ENCODE peak calls at places on chromosomes 4 and X, in four cellular contexts. J, S, F and R are unnamed samples.

GRCh38 chr4:85929926-85930325 is 429.9 kb downstream of the MAPK10 start:
- DNase-seq in J (no peak), S (peak), F (peak), R (no peak)

GRCh38 chr4:93722446-93722845 is 106.1 kb upstream of the ATOH1 start:
- DNase-seq in J (no peak), S (no peak), F (no peak), R (no peak)

GRCh38 chrX:77953300-77953699 is 16.1 kb downstream of the PGAM4 start:
- DNase-seq in J (no peak), S (no peak), F (no peak), R (no peak)

GRCh38 chr4:188305690-188306089 is 166.4 kb downstream of the TRIML1 start:
- DNase-seq in J (no peak), S (no peak), F (no peak), R (no peak)

GRCh38 chr4:108940086-108941033 is 177.5 kb upstream of the ETNPPL start:
- DNase-seq in J (peak), S (no peak), F (no peak), R (no peak)

GRCh38 chrX:74284391-74284952 is 19.5 kb upstream of the ZCCHC13 start:
- DNase-seq in J (no peak), S (no peak), F (no peak), R (no peak)

GRCh38 chrX:119688856-119689455 is 4.0 kb downstream of the SEPTIN6 start:
- DNase-seq in J (peak), S (no peak), F (no peak), R (no peak)

GRCh38 chrX:115393271-115393670 is 103.8 kb downstream of the LUZP4 start:
- DNase-seq in J (no peak), S (peak), F (peak), R (no peak)

GRCh38 chrX:46791927-46792825 is 33.3 kb upstream of the SLC9A7 start:
- DNase-seq in J (no peak), S (peak), F (peak), R (no peak)

GRCh38 chr4:157075811-157076577 is at the start of gene GLRB:
- DNase-seq in J (no peak), S (peak), F (peak), R (no peak)

GRCh38 chrX:149837639-149838038 is 43.3 kb upstream of the MAGEA8 start:
- DNase-seq in J (no peak), S (no peak), F (no peak), R (no peak)

GRCh38 chr4:15368906-15369305 is 58.9 kb upstream of the C1QTNF7 start:
- DNase-seq in J (no peak), S (no peak), F (peak), R (no peak)

GRCh38 chr4:175953960-175954521 is 111.6 kb upstream of the WDR17 start:
- DNase-seq in J (peak), S (no peak), F (no peak), R (peak)

GRCh38 chrX:53318766-53319353 is 37.5 kb upstream of the IQSEC2 start:
- DNase-seq in J (no peak), S (no peak), F (no peak), R (no peak)

GRCh38 chr4:38013461-38014366 is 53.5 kb downstream of the PTTG2 start:
- DNase-seq in J (no peak), S (no peak), F (peak), R (no peak)

GRCh38 chrX:68114573-68115199 is 318.6 kb downstream of the OPHN1 start:
- DNase-seq in J (peak), S (peak), F (peak), R (no peak)

GRCh38 chr4:39151120-39151713 is 31.1 kb upstream of the WDR19 start:
- DNase-seq in J (no peak), S (no peak), F (peak), R (peak)

GRCh38 chrX:2500681-2501151 is at the start of the genes DHRSX and ZBED1:
- DNase-seq in J (peak), S (peak), F (peak), R (peak)

GRCh38 chr4:7458066-7458425 is 23.3 kb upstream of the PSAPL1 start:
- DNase-seq in J (no peak), S (no peak), F (no peak), R (no peak)

GRCh38 chr4:139210486-139210885 is 33.5 kb upstream of the ELF2 start:
- DNase-seq in J (no peak), S (no peak), F (no peak), R (no peak)

GRCh38 chr4:189278559-189279165 is 662.0 kb upstream of the FRG1 start:
- DNase-seq in J (no peak), S (no peak), F (no peak), R (no peak)

GRCh38 chr4:39542633-39543393 is 15.6 kb upstream of the UGDH start:
- DNase-seq in J (no peak), S (no peak), F (no peak), R (no peak)

GRCh38 chr4:168978001-168978700 is 31.9 kb downstream of the CBR4 start:
- DNase-seq in J (no peak), S (no peak), F (peak), R (no peak)

GRCh38 chr4:153439831-153440230 is 26.3 kb upstream of the TMEM131L start:
- DNase-seq in J (no peak), S (no peak), F (no peak), R (peak)

GRCh38 chr4:72376901-72377300 is 192.1 kb downstream of the ADAMTS3 start:
- DNase-seq in J (no peak), S (no peak), F (peak), R (no peak)

GRCh38 chr4:94976371-94977011 is 218.7 kb downstream of the BMPR1B start:
- DNase-seq in J (no peak), S (no peak), F (peak), R (no peak)

GRCh38 chr4:136740326-136740725 is 792.0 kb downstream of the PCDH18 start:
- DNase-seq in J (no peak), S (no peak), F (no peak), R (no peak)

GRCh38 chrX:132561483-132561882 is 72.6 kb upstream of the MBNL3 start:
- DNase-seq in J (no peak), S (peak), F (no peak), R (no peak)

GRCh38 chr4:52572936-52573485 is 86.1 kb downstream of the USP46 start:
- DNase-seq in J (no peak), S (no peak), F (peak), R (no peak)

GRCh38 chr4:40846556-40846955 is 96.8 kb downstream of the NSUN7 start:
- DNase-seq in J (no peak), S (no peak), F (no peak), R (no peak)

GRCh38 chr4:24137596-24137962 is 247.7 kb upstream of the PPARGC1A start:
- DNase-seq in J (no peak), S (no peak), F (no peak), R (no peak)

GRCh38 chrX:28126886-28127285 is 145.6 kb upstream of the DCAF8L1 start:
- DNase-seq in J (no peak), S (no peak), F (no peak), R (no peak)

GRCh38 chr4:124044330-124044729 is 647.7 kb downstream of the SPRY1 start:
- DNase-seq in J (no peak), S (no peak), F (no peak), R (no peak)

GRCh38 chr4:124044867-124045266 is 648.3 kb downstream of the SPRY1 start:
- DNase-seq in J (no peak), S (no peak), F (no peak), R (peak)
- H2AFZ ChIP-seq in J (no peak), S (no peak), F (no peak), R (no peak)

GRCh38 chr4:151226004-151226932 is 50.7 kb upstream of the PRSS48 start:
- DNase-seq in J (no peak), S (peak), F (peak), R (no peak)
- H3K4me3 ChIP-seq in J (no peak), S (peak), F (peak), R (no peak)

GRCh38 chr4:27215421-27215820 is 354.8 kb downstream of the STIM2 start:
- DNase-seq in J (no peak), S (no peak), F (no peak), R (no peak)

GRCh38 chr4:27218013-27218412 is 357.4 kb downstream of the STIM2 start:
- DNase-seq in J (no peak), S (no peak), F (peak), R (no peak)

GRCh38 chr4:27217261-27217769 is 356.7 kb downstream of the STIM2 start:
- DNase-seq in J (no peak), S (no peak), F (peak), R (no peak)
- TF ChIP-seq EZH2phosphoT487 in J (no peak), S (no peak), F (no peak), R (no peak)

GRCh38 chr4:79757580-79757979 is 315.4 kb downstream of the ANTXR2 start:
- DNase-seq in J (no peak), S (no peak), F (peak), R (no peak)

GRCh38 chr4:79759793-79760192 is 313.2 kb downstream of the ANTXR2 start:
- DNase-seq in J (no peak), S (no peak), F (peak), R (no peak)

GRCh38 chr4:79756496-79756895 is 316.5 kb downstream of the ANTXR2 start:
- DNase-seq in J (no peak), S (no peak), F (no peak), R (no peak)
- H2AFZ ChIP-seq in J (no peak), S (no peak), F (no peak), R (no peak)

GRCh38 chrX:138889152-138889551 is 177.6 kb upstream of the FGF13 start:
- DNase-seq in J (no peak), S (no peak), F (no peak), R (no peak)
- H3K4me3 ChIP-seq in J (no peak), S (no peak), F (no peak), R (no peak)

DNA sequence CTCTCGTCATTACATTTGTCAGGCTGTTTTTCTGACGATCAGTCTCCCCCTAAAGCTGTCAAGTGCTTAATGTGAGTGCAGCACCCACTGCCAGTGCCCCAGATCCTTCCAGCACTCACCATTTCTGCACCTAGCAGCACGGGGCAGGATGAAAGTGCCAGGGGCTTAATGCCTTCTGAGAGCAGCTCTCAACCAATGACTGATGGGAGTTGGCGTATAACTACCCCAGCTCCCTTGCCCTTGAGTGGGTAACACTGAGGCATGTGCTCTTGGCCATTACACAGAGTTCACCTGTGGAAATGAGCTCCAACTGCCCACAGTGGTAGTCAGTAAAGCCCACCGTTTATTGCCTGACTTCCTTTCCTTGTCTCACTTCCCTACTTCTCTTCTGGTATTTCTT is 226.2 kb upstream of the BCOR start:
- DNase-seq in J (no peak), S (no peak), F (no peak), R (no peak)
- TF ChIP-seq EZH2phosphoT487 in J (no peak), S (no peak), F (no peak), R (no peak)

DNA sequence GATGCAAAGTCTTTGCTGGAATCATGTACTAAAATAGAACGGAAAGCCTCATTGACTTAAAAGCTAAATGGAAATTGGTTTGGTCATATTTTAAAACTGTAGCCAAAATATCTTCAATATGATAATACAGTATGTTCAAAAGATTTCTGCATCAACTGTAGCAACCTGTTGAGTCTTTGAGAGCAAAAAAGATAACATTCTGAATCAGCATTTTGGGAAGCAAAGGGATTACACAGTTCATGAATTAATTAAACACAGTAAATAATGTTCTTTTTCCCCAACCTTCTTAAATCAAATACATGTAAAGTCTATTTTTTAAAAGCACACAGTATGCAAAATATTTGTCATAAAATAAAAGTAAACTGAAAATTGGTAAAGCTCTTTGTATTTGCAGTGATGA is 50.5 kb downstream of the DCHS2 start:
- DNase-seq in J (no peak), S (no peak), F (no peak), R (no peak)
- H2AFZ ChIP-seq in J (no peak), S (no peak), F (no peak), R (no peak)

GRCh38 chr4:140309124-140309870 is 64.1 kb upstream of the SCOC start:
- DNase-seq in J (peak), S (no peak), F (peak), R (no peak)
- H3K4me3 ChIP-seq in J (no peak), S (no peak), F (peak), R (no peak)